ENCODE peak calls at places on chromosomes 3 and 15, in five cellular contexts. H, Z, A, B and Q are unnamed samples.
A peak's percentile ranks its signal among the peaks of the same experiment; 100 is the strongest.

GRCh38 chr3:68057637-68058320 is 403.4 kb upstream of the SUCLG2 start:
- DNase-seq in Z (no peak), B (no peak), H (no peak), A (no peak), Q (no peak)

GRCh38 chr15:98743177-98743576 is 94.8 kb downstream of the IGF1R start:
- DNase-seq in H (no peak), B (no peak), Z (no peak), A (no peak), Q (no peak)

GRCh38 chr15:51312132-51312531 is 26.3 kb downstream of the CYP19A1 start:
- DNase-seq in Z (no peak), B (no peak), A (no peak), H (no peak), Q (no peak)

GRCh38 chr3:72245183-72245811 is 460.3 kb upstream of the PROK2 start:
- DNase-seq in A (peak; percentile 52), Z (peak; percentile 16), B (no peak), H (peak; percentile 62), Q (peak; percentile 60)

GRCh38 chr15:52682776-52683175 is 3.6 kb upstream of the ATOSA start:
- DNase-seq in Z (no peak), H (no peak), A (no peak), B (no peak), Q (no peak)

GRCh38 chr15:64158363-64159134 is 4.3 kb downstream of the PPIB start:
- DNase-seq in H (no peak), Z (no peak), B (no peak), A (no peak), Q (no peak)

GRCh38 chr15:34106423-34106822 is 4.5 kb downstream of the PGBD4 start:
- DNase-seq in Z (no peak), H (no peak), B (no peak), A (no peak), Q (no peak)

GRCh38 chr3:63911901-63912767 is at the start of gene SCAANT1:
- DNase-seq in Z (peak; percentile 79), B (peak; percentile 83), A (peak; percentile 94), H (peak; percentile 92), Q (peak; percentile 76)

GRCh38 chr3:129424185-129424841 is 4.1 kb downstream of the EFCAB12 start:
- DNase-seq in B (no peak), A (no peak), Z (no peak), H (no peak), Q (no peak)

GRCh38 chr3:49161197-49161596 is 4.9 kb downstream of the CCDC71 start:
- DNase-seq in Z (no peak), A (no peak), B (no peak), H (no peak), Q (no peak)

GRCh38 chr3:98151241-98151640 is 4.0 kb downstream of the OR5H14 start:
- DNase-seq in B (no peak), A (no peak), Z (no peak), H (no peak), Q (no peak)

GRCh38 chr15:74844319-74845207 is 1.6 kb upstream of the ULK3 start:
- DNase-seq in B (no peak), Z (no peak), H (no peak), A (no peak), Q (no peak)

GRCh38 chr3:39107874-39108308 is 411 bp downstream of the TTC21A start:
- DNase-seq in Z (no peak), A (no peak), H (no peak), B (no peak), Q (peak; percentile 55)

GRCh38 chr15:77595231-77595630 is 37.5 kb downstream of the LINGO1 start:
- DNase-seq in B (no peak), Z (no peak), H (no peak), A (no peak), Q (no peak)

GRCh38 chr15:31459011-31459748 is 132.5 kb downstream of the KLF13 start:
- DNase-seq in B (no peak), H (peak; percentile 48), Z (no peak), A (no peak), Q (no peak)